ENCODE peak calls at places on chromosome 17, in ten cellular contexts. L is stromal cell of bone marrow, N is NCI-H345, A is T-helper 1 cell, H is OCI-LY7, D is mucosa of gallbladder, Q is LHCN-M2, U is substantia nigra, O is fibroblast of lung, J is AG09309. G is an unnamed sample.

GRCh38 chr17:67443931-67444597 is 67.0 kb downstream of the PITPNC1 start:
- DNase-seq in H (no peak), A (no peak), U (no peak), N (no peak), Q (peak), L (peak), O (peak), D (no peak), J (no peak), G (no peak)

GRCh38 chr17:61144876-61145564 is 254.6 kb upstream of the TBX2 start:
- DNase-seq in D (no peak), H (no peak), L (no peak), O (no peak), U (no peak), N (no peak), Q (no peak), A (no peak), J (no peak), G (no peak)

GRCh38 chr17:80233202-80233601 is 13.0 kb downstream of the SLC26A11 start:
- DNase-seq in O (no peak), D (no peak), J (no peak), A (no peak), U (no peak), L (no peak), N (no peak), H (no peak), Q (no peak), G (no peak)

GRCh38 chr17:15403276-15403939 is 62.0 kb upstream of the TEKT3 start:
- DNase-seq in L (no peak), N (no peak), O (no peak), H (no peak), D (no peak), Q (no peak), A (no peak), U (no peak), J (no peak), G (no peak)

GRCh38 chr17:16491703-16492612 is at the start of gene LRRC75A:
- DNase-seq in H (no peak), L (no peak), A (peak), O (peak), D (peak), Q (no peak), J (no peak), U (no peak), N (peak), G (no peak)

GRCh38 chr17:74343526-74344284 is 17.7 kb downstream of the KIF19 start:
- DNase-seq in H (no peak), J (no peak), U (no peak), N (no peak), D (no peak), A (no peak), Q (no peak), L (no peak), O (no peak), G (no peak)

GRCh38 chr17:77687921-77688320 is 270.6 kb upstream of the TNRC6C start:
- DNase-seq in Q (no peak), A (no peak), J (no peak), L (no peak), D (no peak), N (no peak), O (no peak), H (no peak), U (no peak), G (no peak)

GRCh38 chr17:64448665-64449512 is at the start of gene MILR1:
- DNase-seq in H (peak), U (no peak), D (peak), N (no peak), J (peak), O (peak), A (no peak), Q (peak), L (peak), G (no peak)

GRCh38 chr17:69492410-69493071 is 78.0 kb downstream of the MAP2K6 start:
- DNase-seq in N (no peak), A (no peak), D (no peak), U (no peak), J (no peak), O (peak), H (no peak), Q (peak), L (no peak), G (no peak)

GRCh38 chr17:27477050-27477647 is 20.9 kb downstream of the KSR1 start:
- DNase-seq in D (no peak), H (no peak), U (no peak), Q (no peak), N (no peak), A (no peak), J (no peak), L (no peak), O (no peak), G (no peak)

GRCh38 chr17:62819511-62820221 is 11.6 kb upstream of the MARCHF10 start:
- DNase-seq in D (peak), L (peak), N (no peak), H (no peak), A (no peak), U (no peak), Q (peak), O (peak), J (peak), G (no peak)

GRCh38 chr17:50062323-50063243 is 6.7 kb downstream of the ITGA3 start:
- DNase-seq in H (no peak), A (no peak), U (no peak), N (no peak), Q (peak), J (peak), D (peak), O (peak), L (no peak), G (no peak)

GRCh38 chr17:39304188-39304587 is 78.4 kb upstream of the STAC2 start:
- DNase-seq in N (no peak), L (no peak), U (no peak), J (no peak), Q (no peak), O (no peak), A (no peak), H (no peak), D (no peak), G (no peak)

GRCh38 chr17:40121191-40121885 is 433 bp upstream of the MSL1 start:
- DNase-seq in L (no peak), U (peak), Q (no peak), J (no peak), N (peak), H (peak), D (no peak), O (peak), A (no peak), G (no peak)

GRCh38 chr17:34884597-34884996 is 76.7 kb downstream of the CCT6B start:
- DNase-seq in N (no peak), D (no peak), A (no peak), O (no peak), J (no peak), H (no peak), U (no peak), Q (no peak), L (no peak), G (no peak)

GRCh38 chr17:75614006-75614405 is 19.2 kb upstream of the SMIM5 start:
- DNase-seq in H (peak), D (no peak), A (no peak), J (no peak), N (no peak), U (no peak), Q (no peak), L (no peak), O (no peak), G (no peak)

GRCh38 chr17:8745586-8746500 is 1.2 kb upstream of the CCDC42 start:
- DNase-seq in O (peak), Q (peak), L (no peak), U (peak), J (no peak), D (peak), N (peak), A (peak), H (peak), G (no peak)

GRCh38 chr17:74749262-74750038 is 1.0 kb downstream of the NHERF1 start:
- DNase-seq in N (no peak), J (no peak), A (no peak), O (no peak), Q (peak), U (no peak), L (no peak), D (no peak), H (peak), G (no peak)

GRCh38 chr17:28744104-28744801 is 442 bp downstream of the TRAF4 start:
- DNase-seq in O (peak), L (peak), A (peak), H (peak), J (no peak), Q (peak), N (peak), U (peak), D (no peak), G (no peak)

GRCh38 chr17:19378416-19379293 is at the start of gene MAPK7:
- DNase-seq in L (no peak), O (no peak), Q (no peak), N (no peak), D (no peak), A (no peak), H (no peak), J (no peak), U (no peak), G (no peak)

GRCh38 chr17:36149296-36149820 is 27.1 kb downstream of the TBC1D3B start:
- DNase-seq in Q (peak), U (no peak), O (peak), J (peak), H (no peak), N (no peak), A (no peak), L (peak), D (peak), G (no peak)

GRCh38 chr17:57518587-57519118 is 226.4 kb downstream of the CCDC182 start:
- DNase-seq in A (no peak), Q (peak), D (no peak), N (peak), H (no peak), L (no peak), U (no peak), O (peak), J (no peak), G (no peak)

GRCh38 chr17:16300554-16300953 is 52.7 kb downstream of the CENPV start:
- DNase-seq in U (no peak), N (no peak), L (no peak), A (no peak), J (no peak), H (no peak), Q (no peak), D (no peak), O (no peak), G (no peak)

GRCh38 chr17:78676415-78677302 is 99.5 kb upstream of the DNAH17 start:
- DNase-seq in J (no peak), N (no peak), A (no peak), D (no peak), H (no peak), L (no peak), U (no peak), O (no peak), Q (no peak), G (no peak)

GRCh38 chr17:74842146-74842598 is 17.5 kb downstream of the GRIN2C start:
- DNase-seq in A (no peak), L (no peak), H (no peak), D (no peak), Q (no peak), J (no peak), N (no peak), U (no peak), O (no peak), G (no peak)

GRCh38 chr17:68514809-68515208 is 2.6 kb downstream of the PRKAR1A start:
- DNase-seq in O (peak), D (no peak), Q (peak), L (peak), A (no peak), J (no peak), N (no peak), H (no peak), U (no peak), G (no peak)

GRCh38 chr17:19744922-19745757 is 3.0 kb downstream of the ALDH3A1 start:
- DNase-seq in Q (peak), U (peak), H (peak), A (peak), L (no peak), D (peak), N (peak), J (no peak), O (peak), G (peak)

GRCh38 chr17:1095093-1095852 is 84.5 kb downstream of the ABR start:
- DNase-seq in Q (no peak), H (no peak), L (no peak), J (no peak), O (no peak), A (no peak), D (no peak), N (no peak), U (no peak), G (no peak)

GRCh38 chr17:81519284-81520020 is 6.9 kb upstream of the ACTG1 start:
- DNase-seq in J (no peak), A (peak), L (no peak), N (peak), D (no peak), O (no peak), U (no peak), Q (no peak), H (peak), G (no peak)

GRCh38 chr17:50697076-50697475 is 10.6 kb downstream of the ANKRD40 start:
- DNase-seq in Q (no peak), H (no peak), L (no peak), U (no peak), D (no peak), N (no peak), J (no peak), A (no peak), O (no peak), G (no peak)

G was measured in esophagus squamous epithelium.